ENCODE peak calls at places on chromosomes 4 and X, in nine cellular contexts. E is nephron progenitor cell; V is tibial artery; L is mucosa of descending colon; F is cardiac muscle cell; X is endodermal cell; T is activated T-helper 1 cell treated with anti-CD3 and anti-CD28 coated beads, Interleukin-12 subunit alpha, Interleukin-12 subunit beta, Interleukin-2, Interleukin-4 antibody, amounts not matched to agents 30 ng/mL and 10 ng/mL and 1 ng/mL, durations not matched to agents 14 hours and 24 hours and 36 hours; I is KG1; O is M059J. Y is an unnamed sample.

GRCh38 chrX:57366430-57366829 is 79.9 kb downstream of the FAAH2 start:
- DNase-seq in E (no peak), V (no peak), L (no peak), F (no peak), X (no peak), T (no peak), I (no peak), O (no peak), Y (no peak)

GRCh38 chrX:55839480-55839879 is 121.9 kb downstream of the RRAGB start:
- DNase-seq in E (peak; percentile 2), V (no peak), L (peak; percentile 71), F (no peak), X (peak; percentile 82), T (no peak), I (no peak), O (no peak), Y (no peak)

GRCh38 chrX:24969812-24970211 is 46.0 kb downstream of the ARX start:
- DNase-seq in E (no peak), V (no peak), L (no peak), F (no peak), X (no peak), T (no peak), I (no peak), O (no peak), Y (no peak)

GRCh38 chr4:8644461-8644891 is 51.9 kb downstream of the CPZ start:
- DNase-seq in E (no peak), V (no peak), L (no peak), F (no peak), X (peak; percentile 47), T (no peak), I (no peak), O (peak; percentile 36), Y (no peak)

GRCh38 chr4:24794916-24795665 is at the start of gene SOD3:
- DNase-seq in E (peak; percentile 67), V (peak; percentile 88), L (peak; percentile 78), F (peak; percentile 96), X (peak; percentile 93), T (no peak), I (no peak), O (peak; percentile 85), Y (no peak)

GRCh38 chr4:43163101-43163792 is 270.7 kb downstream of the GRXCR1 start:
- DNase-seq in E (no peak), V (no peak), L (no peak), F (no peak), X (no peak), T (no peak), I (no peak), O (no peak), Y (no peak)

GRCh38 chr4:57055873-57056272 is 54.3 kb downstream of the IGFBP7 start:
- DNase-seq in E (no peak), V (no peak), L (no peak), F (no peak), X (peak; percentile 43), T (no peak), I (no peak), O (no peak), Y (no peak)

GRCh38 chr4:47570816-47571215 is 85.7 kb downstream of the ATP10D start:
- DNase-seq in E (no peak), V (no peak), L (no peak), F (no peak), X (no peak), T (no peak), I (no peak), O (peak; percentile 33), Y (no peak)

GRCh38 chr4:156294577-156294976 is 340.9 kb upstream of the CTSO start:
- DNase-seq in E (no peak), V (no peak), L (peak; percentile 3), F (peak; percentile 94), X (peak; percentile 53), T (no peak), I (no peak), O (peak; percentile 91), Y (no peak)

GRCh38 chr4:98700630-98701029 is 42.2 kb upstream of the TSPAN5 start:
- DNase-seq in E (no peak), V (no peak), L (no peak), F (no peak), X (no peak), T (no peak), I (no peak), O (no peak), Y (no peak)

GRCh38 chr4:99506781-99507180 is 4.0 kb upstream of the C4orf17 start:
- DNase-seq in E (no peak), V (no peak), L (no peak), F (no peak), X (no peak), T (no peak), I (no peak), O (peak; percentile 1), Y (no peak)

Y was measured in hippocampal formation.